ENCODE peak calls at places on chromosomes 11 and 22, in five cellular contexts. C is lower lobe of right lung, I is right lobe of liver, Z is heart left ventricle, N is Panc1. U is an unnamed sample.

GRCh38 chr11:114790910-114791309 is 112.6 kb downstream of the NXPE2 start:
- DNase-seq in C (no peak), I (no peak), Z (no peak), N (no peak), U (no peak)

GRCh38 chr11:87176044-87176443 is 138.3 kb downstream of the TMEM135 start:
- DNase-seq in C (no peak), I (no peak), Z (no peak), N (no peak), U (no peak)

GRCh38 chr22:35472488-35472887 is 68.1 kb upstream of the RASD2 start:
- DNase-seq in C (no peak), I (no peak), Z (no peak), N (no peak), U (no peak)

GRCh38 chr22:45112136-45112879 is 51.4 kb upstream of the NUP50 start:
- DNase-seq in C (no peak), I (no peak), Z (no peak), N (no peak), U (no peak)

GRCh38 chr11:118924591-118925585 is 838 bp downstream of the BCL9L start:
- DNase-seq in C (peak; percentile 71), I (peak; percentile 53), Z (peak; percentile 75), N (no peak), U (peak; percentile 83)

GRCh38 chr11:11440149-11440548 is 87.1 kb upstream of the CSNK2A3 start:
- DNase-seq in C (no peak), I (no peak), Z (no peak), N (no peak), U (no peak)

GRCh38 chr22:44684506-44685383 is 17.3 kb upstream of the PRR5 start:
- DNase-seq in C (peak; percentile 87), I (peak; percentile 85), Z (peak; percentile 87), N (peak; percentile 77), U (peak; percentile 94)

GRCh38 chr11:114208371-114208770 is 87.8 kb upstream of the NNMT start:
- DNase-seq in C (no peak), I (no peak), Z (no peak), N (no peak), U (no peak)

GRCh38 chr11:117585631-117586030 is 211.4 kb downstream of the DSCAML1 start:
- DNase-seq in C (no peak), I (no peak), Z (no peak), N (no peak), U (no peak)

GRCh38 chr11:63489879-63490278 is 1.1 kb downstream of the PLAAT5 start:
- DNase-seq in C (no peak), I (no peak), Z (no peak), N (no peak), U (no peak)

GRCh38 chr11:1931326-1931725 is 11.8 kb downstream of the TNNT3 start:
- DNase-seq in C (no peak), I (peak; percentile 5), Z (peak; percentile 67), N (no peak), U (peak; percentile 72)

GRCh38 chr11:87447606-87448005 is 409.9 kb downstream of the TMEM135 start:
- DNase-seq in C (no peak), I (no peak), Z (no peak), N (no peak), U (no peak)

GRCh38 chr22:25081409-25081824 is 118.2 kb upstream of the CRYBB3 start:
- DNase-seq in C (no peak), I (no peak), Z (no peak), N (peak; percentile 17), U (no peak)

GRCh38 chr22:28981818-28982499 is 79.7 kb downstream of the C22orf31 start:
- DNase-seq in C (no peak), I (no peak), Z (no peak), N (no peak), U (no peak)

GRCh38 chr11:86464509-86465221 is 90.0 kb downstream of the CCDC81 start:
- DNase-seq in C (no peak), I (no peak), Z (no peak), N (no peak), U (no peak)

GRCh38 chr22:45704648-45705047 is 33.0 kb downstream of the ATXN10 start:
- DNase-seq in C (no peak), I (no peak), Z (no peak), N (no peak), U (no peak)

GRCh38 chr22:38109391-38110000 is 988 bp downstream of the BAIAP2L2 start:
- DNase-seq in C (peak; percentile 44), I (no peak), Z (no peak), N (no peak), U (peak; percentile 75)

GRCh38 chr11:16603245-16603644 is 135.2 kb upstream of the C11orf58 start:
- DNase-seq in C (no peak), I (no peak), Z (peak; percentile 50), N (no peak), U (no peak)

GRCh38 chr11:92163879-92164278 is 60.7 kb upstream of the FAT3 start:
- DNase-seq in C (no peak), I (no peak), Z (no peak), N (no peak), U (no peak)

GRCh38 chr11:87892291-87892690 is 283.0 kb downstream of the RAB38 start:
- DNase-seq in C (no peak), I (no peak), Z (no peak), N (no peak), U (no peak)

GRCh38 chr11:21888814-21889213 is 304.1 kb upstream of the ANO5 start:
- DNase-seq in C (no peak), I (no peak), Z (no peak), N (no peak), U (no peak)

GRCh38 chr11:16841984-16842383 is 103.5 kb downstream of the C11orf58 start:
- DNase-seq in C (no peak), I (no peak), Z (no peak), N (no peak), U (no peak)

GRCh38 chr11:129117595-129118350 is 74.4 kb downstream of the ARHGAP32 start:
- DNase-seq in C (no peak), I (no peak), Z (no peak), N (peak; percentile 73), U (no peak)

GRCh38 chr11:3000032-3000961 is 8.2 kb upstream of the NAP1L4 start:
- DNase-seq in C (peak; percentile 70), I (peak; percentile 90), Z (peak; percentile 88), N (no peak), U (peak; percentile 95)

GRCh38 chr11:29310016-29310415 is 706.8 kb downstream of the KCNA4 start:
- DNase-seq in C (no peak), I (no peak), Z (no peak), N (no peak), U (no peak)

GRCh38 chr22:27459955-27460354 is 341.6 kb downstream of the MN1 start:
- DNase-seq in C (no peak), I (no peak), Z (no peak), N (no peak), U (no peak)

GRCh38 chr11:64718084-64718779 is 4.8 kb downstream of the NRXN2 start:
- DNase-seq in C (no peak), I (no peak), Z (no peak), N (no peak), U (no peak)

GRCh38 chr22:40401981-40402406 is 31.6 kb downstream of the SGSM3 start:
- DNase-seq in C (no peak), I (no peak), Z (no peak), N (no peak), U (no peak)

GRCh38 chr11:15159085-15159484 is 44.4 kb downstream of the INSC start:
- DNase-seq in C (no peak), I (no peak), Z (no peak), N (peak; percentile 8), U (no peak)

GRCh38 chr11:82701847-82702520 is 31.7 kb downstream of the FAM181B start:
- DNase-seq in C (no peak), I (no peak), Z (no peak), N (no peak), U (no peak)

DNA sequence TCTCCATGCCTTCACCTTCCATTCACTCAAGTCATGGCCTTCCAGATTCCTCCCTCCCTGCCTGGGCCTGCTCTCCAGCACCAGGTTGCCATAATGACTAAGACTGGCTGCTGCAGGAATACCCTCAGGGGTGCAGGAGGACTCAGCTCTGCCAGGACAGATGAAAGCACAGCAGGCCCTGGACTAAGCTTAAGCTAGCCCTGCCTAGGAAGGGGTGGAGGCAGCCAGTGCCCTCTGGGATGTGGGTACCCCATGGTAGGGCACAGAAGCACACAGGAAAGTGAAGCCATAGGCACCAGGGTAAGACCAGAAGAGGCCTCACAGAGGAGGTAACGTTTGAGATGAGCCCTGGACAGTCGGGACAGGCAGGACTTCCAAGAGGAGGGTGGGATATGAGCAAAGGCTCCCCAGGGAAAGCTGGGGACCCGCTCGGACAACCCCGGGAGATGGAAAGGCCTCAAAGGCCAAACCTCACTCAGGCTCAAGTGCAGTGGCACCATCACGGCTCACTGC is 3.0 kb upstream of the RIN1 start:
- DNase-seq in C (peak; percentile 30), I (no peak), Z (peak; percentile 8), N (no peak), U (peak; percentile 50)
- H3K36me3 ChIP-seq in C (peaks cover 57% of the 10 kb centered on the region), I (peaks cover 9% of the 10 kb centered on the region), Z (no peaks in the 10 kb centered on the region), N (peaks cover 3% of the 10 kb centered on the region), U (peaks cover 20% of the 10 kb centered on the region)

GRCh38 chr11:47271961-47272661 is 2.2 kb downstream of the MADD start:
- DNase-seq in C (no peak), I (no peak), Z (peak; percentile 73), N (no peak), U (no peak)

GRCh38 chr11:47272706-47273105 is 2.8 kb downstream of the MADD start:
- DNase-seq in C (no peak), I (no peak), Z (no peak), N (no peak), U (no peak)

GRCh38 chr11:47269829-47270305 is at the start of gene MADD:
- DNase-seq in C (peak; percentile 92), I (peak; percentile 92), Z (peak; percentile 94), N (no peak), U (peak; percentile 96)

GRCh38 chr11:47270331-47271271 is 668 bp downstream of the MADD start:
- DNase-seq in C (peak; percentile 39), I (peak; percentile 37), Z (peak; percentile 59), N (no peak), U (no peak)

DNA sequence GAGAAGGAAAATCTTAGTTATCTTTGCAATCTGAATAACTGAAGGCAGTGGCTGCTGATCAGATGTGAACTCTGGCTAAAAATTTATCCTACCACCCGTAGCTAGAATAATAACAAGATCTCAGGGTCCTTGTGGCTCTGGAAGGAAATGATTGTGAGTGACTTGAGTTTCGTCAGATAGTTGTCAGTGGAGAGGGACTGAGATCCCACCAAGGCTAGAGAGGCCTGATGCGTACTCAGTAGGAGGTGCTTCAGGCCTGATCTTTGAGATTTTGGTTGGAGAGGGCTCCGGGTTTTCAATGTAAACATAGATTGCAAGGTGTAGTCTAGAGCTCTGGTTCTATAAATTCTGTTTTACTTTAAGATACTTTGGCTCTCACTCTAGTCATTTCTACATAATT is 1.4 kb downstream of the MADD start:
- DNase-seq in C (no peak), I (no peak), Z (no peak), N (no peak), U (no peak)
- H3K27ac ChIP-seq in C (peak overlapping the region; percentile 7), I (no peak overlapping the region), Z (peak overlapping the region; percentile 98), N (peak overlapping the region; percentile 74), U (no peak overlapping the region)

DNA sequence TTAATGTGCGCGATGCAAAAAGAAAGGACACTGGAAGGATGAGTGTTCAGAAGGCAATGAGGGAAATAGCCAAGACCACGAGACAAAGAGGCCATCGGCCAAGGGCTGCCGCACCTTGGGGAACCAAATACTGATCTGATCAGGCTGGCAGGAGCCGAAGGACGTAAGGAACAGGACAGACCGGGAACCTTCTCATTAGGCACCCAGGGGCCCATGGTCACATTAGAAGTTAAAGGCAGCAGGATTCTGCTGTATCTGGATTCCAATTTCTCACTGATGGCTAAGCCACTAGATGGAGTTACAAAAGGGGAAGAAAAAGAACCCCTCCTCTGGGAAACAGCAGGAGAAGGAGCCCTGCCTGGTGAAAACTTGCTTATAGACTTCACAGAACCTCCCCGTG is 28.8 kb upstream of the CPT1A start:
- DNase-seq in C (no peak), I (no peak), Z (no peak), N (no peak), U (no peak)
- TF ChIP-seq CTCF in C (no peak), I (no peak), Z (peak; percentile 27), N (peak; percentile 49), U (no peak)

GRCh38 chr22:42877597-42878340 is 20.7 kb upstream of the ARFGAP3 start:
- DNase-seq in C (peak; percentile 80), I (no peak), Z (no peak), N (no peak), U (no peak)
- H3K36me3 ChIP-seq in C (peaks cover 100% of the 10 kb centered on the region), I (peaks cover 26% of the 10 kb centered on the region), Z (no peaks in the 10 kb centered on the region), N (no peaks in the 10 kb centered on the region), U (peaks cover 58% of the 10 kb centered on the region)

U was measured in kidney.